ENCODE peak calls at places on chromosomes 16 and 17, in nine cellular contexts. V is bronchial epithelial cell, B is left ventricle myocardium inferior, D is brain microvascular endothelial cell, O is stomach, Y is fibroblast of lung, H is AG04450, K is A549, R is heart left ventricle. T is an unnamed sample.

GRCh38 chr17:20266806-20267458 is 200.4 kb downstream of the LGALS9B start:
- DNase-seq in V (peak; percentile 66), O (no peak), H (peak; percentile 60), B (no peak), Y (peak; percentile 89), D (peak; percentile 49), R (no peak), K (no peak), T (no peak)

GRCh38 chr17:4087911-4088693 is 54.7 kb downstream of the ZZEF1 start:
- DNase-seq in B (no peak), V (peak; percentile 25), D (peak; percentile 56), O (no peak), R (no peak), H (no peak), Y (peak; percentile 71), K (no peak), T (no peak)

GRCh38 chr16:28280881-28281836 is 11.2 kb upstream of the SBK1 start:
- DNase-seq in K (peak; percentile 34), B (no peak), V (no peak), D (no peak), Y (no peak), R (no peak), O (no peak), H (no peak), T (no peak)

GRCh38 chr17:64042700-64043485 is 22.5 kb upstream of the ICAM2 start:
- DNase-seq in R (no peak), B (no peak), K (no peak), H (no peak), D (no peak), O (no peak), V (no peak), Y (no peak), T (no peak)

GRCh38 chr16:88335150-88335685 is 47.5 kb upstream of the ZNF469 start:
- DNase-seq in Y (peak; percentile 34), R (peak; percentile 28), O (no peak), H (no peak), D (no peak), V (no peak), B (no peak), K (no peak), T (no peak)

GRCh38 chr17:79927136-79927661 is 88.0 kb upstream of the CBX4 start:
- DNase-seq in Y (no peak), D (no peak), R (no peak), B (no peak), H (no peak), O (no peak), V (no peak), K (no peak), T (no peak)

GRCh38 chr17:880074-880870 is 98.1 kb downstream of the MRM3 start:
- DNase-seq in R (no peak), V (peak; percentile 54), H (no peak), B (no peak), K (no peak), D (peak; percentile 14), O (peak; percentile 31), Y (peak; percentile 54), T (no peak)

GRCh38 chr16:84741351-84741791 is 41.6 kb downstream of the USP10 start:
- DNase-seq in K (no peak), H (no peak), R (no peak), V (peak; percentile 32), B (no peak), O (no peak), Y (peak; percentile 41), D (no peak), T (no peak)

GRCh38 chr17:38889745-38890409 is 20.0 kb downstream of the LASP1 start:
- DNase-seq in D (no peak), B (no peak), V (no peak), R (no peak), Y (no peak), O (no peak), H (no peak), K (no peak), T (no peak)

DNA sequence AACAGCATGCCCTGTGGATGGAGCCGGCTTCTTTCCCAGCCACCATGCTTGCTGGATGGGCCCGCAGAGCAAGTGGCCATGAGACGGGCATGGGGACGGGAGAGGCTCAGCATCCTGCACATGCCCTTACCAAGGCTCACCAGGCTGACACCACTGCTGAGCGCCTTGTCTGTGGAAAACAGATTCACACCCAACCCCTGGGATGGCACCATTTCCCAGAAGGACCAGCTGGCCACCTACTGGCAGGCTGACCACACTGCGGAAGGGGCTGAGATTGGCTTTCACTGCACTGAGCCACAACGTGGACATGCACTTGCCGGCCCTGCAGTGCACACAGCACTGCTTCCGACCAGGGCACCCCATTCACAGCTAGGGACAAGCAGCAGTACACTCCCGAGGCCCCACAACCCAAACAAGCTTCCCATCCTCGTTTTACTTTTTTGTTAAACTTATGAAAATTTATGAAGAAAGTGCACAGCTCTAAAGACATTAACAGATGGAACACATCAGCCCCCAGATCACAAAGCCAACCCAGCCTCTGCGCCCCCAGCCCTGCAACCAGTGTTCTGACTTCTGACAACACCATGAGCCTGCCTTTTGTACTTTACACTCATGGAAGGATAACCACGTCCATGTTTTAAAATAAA is 13.9 kb upstream of the KRTAP17-1 start:
- DNase-seq in Y (peak; percentile 39), K (peak; percentile 78), R (no peak), B (no peak), V (peak; percentile 42), D (peak; percentile 55), O (peak; percentile 41), H (no peak), T (no peak)
- TF ChIP-seq CTCF in Y (peak; percentile 79), K (peak; percentile 73), R (peak; percentile 43), B (peak; percentile 60), V (peak; percentile 91), D (peak; percentile 97), O (peak; percentile 38), H (peak; percentile 94), T (peak; percentile 95)

DNA sequence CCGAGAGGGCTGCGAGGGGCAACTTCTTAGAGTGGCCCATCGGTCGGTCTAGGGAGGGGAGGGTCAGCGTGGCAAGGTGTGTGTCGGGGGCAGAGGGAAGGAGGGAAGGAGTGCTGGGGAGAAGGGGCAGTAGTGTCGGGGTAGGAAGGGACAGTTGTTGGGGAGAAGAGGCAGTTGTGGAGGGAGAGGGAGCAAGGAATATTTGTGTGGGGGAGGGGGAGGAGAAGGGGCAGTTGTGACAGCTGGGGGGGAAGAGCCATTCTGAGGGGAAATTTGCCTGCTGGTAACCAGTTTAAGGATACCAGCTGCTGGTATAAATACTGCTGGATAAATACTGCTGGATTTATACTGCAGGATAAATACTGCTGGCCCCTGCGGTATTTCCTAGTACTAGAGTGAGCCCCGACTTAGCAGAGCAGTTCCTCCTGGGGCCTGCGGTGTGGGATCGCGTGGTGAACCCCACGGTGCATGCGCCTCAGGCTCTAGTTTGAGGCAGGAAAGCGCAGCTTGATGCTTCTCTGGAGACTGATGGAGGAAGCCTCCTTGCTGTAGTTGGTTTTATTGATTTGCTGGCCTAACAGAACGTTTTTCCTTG is 309 bp downstream of the DNAH2 start:
- DNase-seq in Y (no peak), K (no peak), O (no peak), H (no peak), R (no peak), B (no peak), D (no peak), V (no peak), T (no peak)
- H3K4me3 ChIP-seq in Y (peak overlapping the region; percentile 73), K (peak overlapping the region; percentile 52), O (peak overlapping the region; percentile 69), H (peak overlapping the region; percentile 74), R (peak overlapping the region; percentile 53), B (peak overlapping the region; percentile 78), D (peak overlapping the region; percentile 67), V (peak overlapping the region; percentile 41), T (peak overlapping the region; percentile 71)

DNA sequence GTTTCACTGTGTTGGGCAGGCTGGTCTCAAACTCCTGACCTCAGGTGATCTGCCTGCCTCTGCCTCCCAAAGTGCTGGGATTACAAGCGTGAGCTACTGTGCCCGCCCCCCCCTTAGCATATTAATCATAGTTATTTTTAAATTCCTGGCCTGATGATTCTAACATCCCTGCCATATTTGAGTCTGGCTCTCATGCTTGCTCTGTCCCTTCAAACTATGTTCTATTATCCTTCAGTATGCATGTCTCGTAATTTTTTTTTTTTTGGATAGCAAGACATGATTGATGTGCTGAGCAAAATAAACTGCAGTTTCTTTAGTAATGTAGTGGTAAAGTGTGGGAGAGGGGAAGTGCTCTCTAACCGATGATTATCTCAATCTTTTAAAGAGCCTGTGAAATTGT is 34.4 kb upstream of the TMEM92 start:
- DNase-seq in B (no peak), D (no peak), V (no peak), O (no peak), R (no peak), H (no peak), Y (peak; percentile 66), K (no peak), T (no peak)
- TF ChIP-seq CTCF in B (no peak), D (no peak), V (no peak), O (no peak), R (no peak), H (no peak), Y (no peak), K (no peak), T (no peak)

GRCh38 chr17:77444653-77445029 is 303.9 kb downstream of the SEC14L1 start:
- DNase-seq in R (no peak), D (no peak), H (no peak), V (no peak), K (no peak), O (no peak), B (peak; percentile 72), Y (peak; percentile 54), T (no peak)
- H3K4me3 ChIP-seq in R (no peak overlapping the region), D (no peak overlapping the region), H (no peak overlapping the region), V (no peak overlapping the region), K (no peak overlapping the region), O (peak overlapping the region; percentile 30), B (no peak overlapping the region), Y (no peak overlapping the region), T (no peak overlapping the region)

T was measured in AG04449.